ENCODE peak calls at places on chromosomes 13 and 19, in five cellular contexts. One of them, this sample, is unnamed. For H3K36me3, the result is how much of the 10 kb centered on the place peaks cover.

GRCh38 chr19:41927810-41928192 is 448 bp downstream of the ERFL start:
- DNase-seq in GM23248: no peak
- DNase-seq in GM23338: peak
- DNase-seq in SK-N-SH: peak
- DNase-seq in PC-3: no peak
- DNase-seq in this sample: peak

GRCh38 chr13:24923305-24923640 is 159.3 kb downstream of the RNF17 start:
- DNase-seq in GM23248: peak
- DNase-seq in GM23338: no peak
- DNase-seq in SK-N-SH: peak
- DNase-seq in PC-3: peak
- DNase-seq in this sample: peak

GRCh38 chr13:106534844-106535551 is 464 bp downstream of the EFNB2 start:
- DNase-seq in GM23248: peak
- DNase-seq in GM23338: peak
- DNase-seq in SK-N-SH: no peak
- DNase-seq in PC-3: peak
- DNase-seq in this sample: peak

GRCh38 chr13:51262501-51263211 is 40.5 kb downstream of the FAM124A start:
- DNase-seq in GM23248: no peak
- DNase-seq in GM23338: no peak
- DNase-seq in SK-N-SH: no peak
- DNase-seq in PC-3: no peak
- DNase-seq in this sample: peak

GRCh38 chr19:36528921-36529518 is 949 bp upstream of the ZNF260 start:
- DNase-seq in GM23248: peak
- DNase-seq in GM23338: peak
- DNase-seq in SK-N-SH: peak
- DNase-seq in PC-3: no peak
- DNase-seq in this sample: peak

GRCh38 chr19:10961073-10961762 is 388 bp downstream of the SMARCA4 start:
- DNase-seq in GM23248: peak
- DNase-seq in GM23338: peak
- DNase-seq in SK-N-SH: peak
- DNase-seq in PC-3: peak
- DNase-seq in this sample: peak

GRCh38 chr19:6828698-6829633 is 56.5 kb downstream of the VAV1 start:
- DNase-seq in GM23248: peak
- DNase-seq in GM23338: peak
- DNase-seq in SK-N-SH: no peak
- DNase-seq in PC-3: peak
- DNase-seq in this sample: peak

GRCh38 chr19:4361152-4362037 is 18.0 kb downstream of the MPND start:
- DNase-seq in GM23248: no peak
- DNase-seq in GM23338: peak
- DNase-seq in SK-N-SH: no peak
- DNase-seq in PC-3: no peak
- DNase-seq in this sample: no peak

GRCh38 chr13:75666646-75667351 is 30.7 kb downstream of the LMO7 start:
- DNase-seq in GM23248: peak
- DNase-seq in GM23338: peak
- DNase-seq in SK-N-SH: no peak
- DNase-seq in PC-3: no peak
- DNase-seq in this sample: no peak

GRCh38 chr19:7657047-7657779 is 11.6 kb upstream of the RETN start:
- DNase-seq in GM23248: peak
- DNase-seq in GM23338: no peak
- DNase-seq in SK-N-SH: no peak
- DNase-seq in PC-3: no peak
- DNase-seq in this sample: no peak

GRCh38 chr13:27339299-27339698 is 68.7 kb downstream of the RASL11A start:
- DNase-seq in GM23248: peak
- DNase-seq in GM23338: peak
- DNase-seq in SK-N-SH: peak
- DNase-seq in PC-3: peak
- DNase-seq in this sample: peak

GRCh38 chr13:69912576-69913074 is 195.0 kb upstream of the ATXN8OS start:
- DNase-seq in GM23248: no peak
- DNase-seq in GM23338: no peak
- DNase-seq in SK-N-SH: no peak
- DNase-seq in PC-3: no peak
- DNase-seq in this sample: no peak

GRCh38 chr13:97339019-97339988 is 94.7 kb upstream of the RAP2A start:
- DNase-seq in GM23248: peak
- DNase-seq in GM23338: no peak
- DNase-seq in SK-N-SH: no peak
- DNase-seq in PC-3: no peak
- DNase-seq in this sample: no peak

GRCh38 chr13:106205871-106206270 is 329.6 kb downstream of the EFNB2 start:
- DNase-seq in GM23248: no peak
- DNase-seq in GM23338: peak
- DNase-seq in SK-N-SH: no peak
- DNase-seq in PC-3: no peak
- DNase-seq in this sample: no peak

GRCh38 chr13:63124863-63125262 is 1709.2 kb upstream of the PCDH20 start:
- DNase-seq in GM23248: peak
- DNase-seq in GM23338: peak
- DNase-seq in SK-N-SH: peak
- DNase-seq in PC-3: peak
- DNase-seq in this sample: peak

GRCh38 chr19:56476671-56477428 is at the start of gene ZNF667:
- DNase-seq in GM23248: peak
- DNase-seq in GM23338: peak
- DNase-seq in SK-N-SH: peak
- DNase-seq in PC-3: peak
- DNase-seq in this sample: no peak

GRCh38 chr19:42355896-42356295 is 30.5 kb downstream of the MEGF8 start:
- DNase-seq in GM23248: no peak
- DNase-seq in GM23338: no peak
- DNase-seq in SK-N-SH: no peak
- DNase-seq in PC-3: no peak
- DNase-seq in this sample: no peak

GRCh38 chr13:106986687-106987434 is 418.9 kb upstream of the ARGLU1 start:
- DNase-seq in GM23248: no peak
- DNase-seq in GM23338: no peak
- DNase-seq in SK-N-SH: no peak
- DNase-seq in PC-3: no peak
- DNase-seq in this sample: no peak

GRCh38 chr19:23365222-23365621 is 30.0 kb downstream of the ZNF91 start:
- DNase-seq in GM23248: no peak
- DNase-seq in GM23338: no peak
- DNase-seq in SK-N-SH: no peak
- DNase-seq in PC-3: peak
- DNase-seq in this sample: no peak

GRCh38 chr13:58340895-58341294 is 709.4 kb downstream of the PCDH17 start:
- DNase-seq in GM23248: no peak
- DNase-seq in GM23338: no peak
- DNase-seq in SK-N-SH: no peak
- DNase-seq in PC-3: no peak
- DNase-seq in this sample: no peak

GRCh38 chr13:39129253-39129652 is 91.0 kb downstream of the NHLRC3 start:
- DNase-seq in GM23248: no peak
- DNase-seq in GM23338: no peak
- DNase-seq in SK-N-SH: no peak
- DNase-seq in PC-3: no peak
- DNase-seq in this sample: no peak

GRCh38 chr19:8459520-8460260 is 14.9 kb downstream of the HNRNPM start:
- DNase-seq in GM23248: peak
- DNase-seq in GM23338: no peak
- DNase-seq in SK-N-SH: no peak
- DNase-seq in PC-3: peak
- DNase-seq in this sample: no peak

GRCh38 chr19:40589723-40590429 is 11.3 kb upstream of the LTBP4 start:
- DNase-seq in GM23248: no peak
- DNase-seq in GM23338: no peak
- DNase-seq in SK-N-SH: no peak
- DNase-seq in PC-3: no peak
- DNase-seq in this sample: no peak

GRCh38 chr13:64591981-64592380 is 2638.2 kb downstream of the PCDH9 start:
- DNase-seq in GM23248: peak
- DNase-seq in GM23338: no peak
- DNase-seq in SK-N-SH: no peak
- DNase-seq in PC-3: peak
- DNase-seq in this sample: no peak

GRCh38 chr19:15296353-15296752 is 36.0 kb downstream of the BRD4 start:
- DNase-seq in GM23248: no peak
- DNase-seq in GM23338: no peak
- DNase-seq in SK-N-SH: peak
- DNase-seq in PC-3: no peak
- DNase-seq in this sample: no peak

GRCh38 chr13:45356966-45357689 is 16.1 kb upstream of the TPT1 start:
- DNase-seq in GM23248: no peak
- DNase-seq in GM23338: no peak
- DNase-seq in SK-N-SH: no peak
- DNase-seq in PC-3: no peak
- DNase-seq in this sample: no peak

GRCh38 chr19:48830965-48831364 is 5.3 kb downstream of the HSD17B14 start:
- DNase-seq in GM23248: no peak
- DNase-seq in GM23338: no peak
- DNase-seq in SK-N-SH: no peak
- DNase-seq in PC-3: no peak
- DNase-seq in this sample: no peak

GRCh38 chr19:48568345-48568886 is 16.4 kb downstream of the SULT2B1 start:
- DNase-seq in GM23248: peak
- DNase-seq in GM23338: peak
- DNase-seq in SK-N-SH: peak
- DNase-seq in PC-3: peak
- DNase-seq in this sample: no peak

GRCh38 chr13:71864094-71864980 is 2.7 kb downstream of the DACH1 start:
- DNase-seq in GM23248: no peak
- DNase-seq in GM23338: peak
- DNase-seq in SK-N-SH: peak
- DNase-seq in PC-3: no peak
- DNase-seq in this sample: no peak

GRCh38 chr13:113744197-113745000 is 14.6 kb upstream of the TMEM255B start:
- DNase-seq in GM23248: no peak
- DNase-seq in GM23338: no peak
- DNase-seq in SK-N-SH: no peak
- DNase-seq in PC-3: no peak
- DNase-seq in this sample: no peak

GRCh38 chr13:89726690-89727435 is 1620.6 kb upstream of the MIR17HG start:
- DNase-seq in GM23248: peak
- DNase-seq in GM23338: no peak
- DNase-seq in SK-N-SH: no peak
- DNase-seq in PC-3: peak
- DNase-seq in this sample: no peak

GRCh38 chr13:23609414-23610186 is 39.4 kb downstream of the TNFRSF19 start:
- DNase-seq in GM23248: peak
- DNase-seq in GM23338: no peak
- DNase-seq in SK-N-SH: no peak
- DNase-seq in PC-3: peak
- DNase-seq in this sample: no peak

GRCh38 chr19:16223746-16224145 is 26.0 kb downstream of the AP1M1 start:
- DNase-seq in GM23248: no peak
- DNase-seq in GM23338: no peak
- DNase-seq in SK-N-SH: no peak
- DNase-seq in PC-3: no peak
- DNase-seq in this sample: no peak

GRCh38 chr13:69970521-69970920 is 137.1 kb upstream of the ATXN8OS start:
- DNase-seq in GM23248: no peak
- DNase-seq in GM23338: peak
- DNase-seq in SK-N-SH: no peak
- DNase-seq in PC-3: peak
- DNase-seq in this sample: no peak

GRCh38 chr13:94700051-94700535 is 12.3 kb downstream of the SOX21 start:
- DNase-seq in GM23248: no peak
- DNase-seq in GM23338: no peak
- DNase-seq in SK-N-SH: no peak
- DNase-seq in PC-3: no peak
- DNase-seq in this sample: no peak

GRCh38 chr19:10826236-10826635 is 9.8 kb downstream of the TMED1 start:
- DNase-seq in GM23248: no peak
- DNase-seq in GM23338: no peak
- DNase-seq in SK-N-SH: peak
- DNase-seq in PC-3: no peak
- DNase-seq in this sample: no peak

GRCh38 chr13:108618233-108618632 is 11.2 kb upstream of the MYO16 start:
- DNase-seq in GM23248: no peak
- DNase-seq in GM23338: peak
- DNase-seq in SK-N-SH: no peak
- DNase-seq in PC-3: no peak
- DNase-seq in this sample: no peak
- TF ChIP-seq EZH2phosphoT487 in GM23248: no peak
- TF ChIP-seq EZH2phosphoT487 in GM23338: no peak
- TF ChIP-seq EZH2phosphoT487 in SK-N-SH: no peak
- TF ChIP-seq EZH2phosphoT487 in PC-3: no peak
- TF ChIP-seq EZH2phosphoT487 in this sample: no peak

GRCh38 chr19:54129617-54129996 is 8.0 kb upstream of the CNOT3 start:
- DNase-seq in GM23248: no peak
- DNase-seq in GM23338: no peak
- DNase-seq in SK-N-SH: no peak
- DNase-seq in PC-3: no peak
- DNase-seq in this sample: no peak
- H3K36me3 ChIP-seq in GM23248: under half
- H3K36me3 ChIP-seq in GM23338: under half
- H3K36me3 ChIP-seq in SK-N-SH: under half
- H3K36me3 ChIP-seq in PC-3: under half
- H3K36me3 ChIP-seq in this sample: half or more

GRCh38 chr13:48582086-48582485 is 49.2 kb upstream of the RCBTB2 start:
- DNase-seq in GM23248: no peak
- DNase-seq in GM23338: no peak
- DNase-seq in SK-N-SH: no peak
- DNase-seq in PC-3: no peak
- DNase-seq in this sample: no peak
- H3K4me2 ChIP-seq in GM23248: no peak
- H3K4me2 ChIP-seq in GM23338: no peak
- H3K4me2 ChIP-seq in SK-N-SH: no peak
- H3K4me2 ChIP-seq in PC-3: no peak
- H3K4me2 ChIP-seq in this sample: no peak

GRCh38 chr19:37699057-37699456 is 20.5 kb downstream of the ZNF607 start:
- DNase-seq in GM23248: no peak
- DNase-seq in GM23338: peak
- DNase-seq in SK-N-SH: no peak
- DNase-seq in PC-3: no peak
- DNase-seq in this sample: no peak
- TF ChIP-seq EZH2phosphoT487 in GM23248: no peak
- TF ChIP-seq EZH2phosphoT487 in GM23338: no peak
- TF ChIP-seq EZH2phosphoT487 in SK-N-SH: no peak
- TF ChIP-seq EZH2phosphoT487 in PC-3: no peak
- TF ChIP-seq EZH2phosphoT487 in this sample: no peak